ENCODE peak calls at places on chromosomes 16 and 17, in nine cellular contexts. C is OCI-LY7, X is NAMALWA, J is MV-4-11, M is pancreas, U is T-helper 2 cell, B is HFFc6, Q is H7, S is SHP77. L is an unnamed sample.

GRCh38 chr17:75645501-75645888 is 12.3 kb downstream of the SMIM5 start:
- DNase-seq in J (no peak), Q (peak), C (no peak), X (no peak), M (peak), S (no peak), B (no peak), U (no peak), L (no peak)

GRCh38 chr17:69978056-69978646 is 96.9 kb upstream of the KCNJ16 start:
- DNase-seq in X (no peak), U (no peak), C (no peak), J (no peak), Q (no peak), S (no peak), M (no peak), B (no peak), L (no peak)

GRCh38 chr16:54062361-54063346 is 223.9 kb downstream of the IRX3 start:
- DNase-seq in B (no peak), X (no peak), C (no peak), Q (no peak), M (no peak), J (peak), U (no peak), S (no peak), L (no peak)

GRCh38 chr16:1363501-1364041 is 11.8 kb downstream of the GNPTG start:
- DNase-seq in S (peak), X (peak), U (peak), Q (peak), J (peak), M (peak), C (peak), B (peak), L (peak)

GRCh38 chr17:8611135-8611534 is 19.4 kb downstream of the MYH10 start:
- DNase-seq in M (no peak), J (no peak), U (no peak), X (no peak), B (peak), Q (no peak), S (no peak), C (no peak), L (peak)

GRCh38 chr17:27848941-27849340 is 44.2 kb downstream of the LYRM9 start:
- DNase-seq in C (no peak), Q (no peak), B (no peak), U (no peak), X (no peak), J (no peak), S (peak), M (no peak), L (no peak)

GRCh38 chr17:57785032-57785431 is 39.9 kb upstream of the CCDC182 start:
- DNase-seq in M (no peak), C (no peak), S (no peak), U (no peak), Q (no peak), X (no peak), J (no peak), B (no peak), L (no peak)

GRCh38 chr17:57004944-57005579 is 27.1 kb downstream of the SCPEP1 start:
- DNase-seq in S (no peak), M (no peak), U (no peak), X (peak), Q (peak), C (peak), B (no peak), J (peak), L (peak)

GRCh38 chr17:10547351-10547750 is 2.1 kb downstream of the MYH2 start:
- DNase-seq in Q (no peak), U (no peak), B (no peak), S (no peak), M (no peak), X (no peak), C (no peak), J (no peak), L (no peak)

GRCh38 chr17:82732118-82732743 is 3.2 kb upstream of the FN3K start:
- DNase-seq in J (no peak), M (no peak), X (no peak), B (no peak), S (no peak), U (no peak), Q (peak), C (no peak), L (no peak)

GRCh38 chr17:40203131-40203530 is 16.0 kb upstream of the WIPF2 start:
- DNase-seq in X (no peak), S (no peak), C (no peak), B (no peak), U (no peak), Q (no peak), J (no peak), M (no peak), L (peak)

GRCh38 chr17:17511971-17512858 is 16.0 kb upstream of the RASD1 start:
- DNase-seq in X (no peak), U (no peak), M (no peak), C (no peak), S (no peak), J (peak), B (peak), Q (no peak), L (peak)

GRCh38 chr16:48113471-48113870 is 42.3 kb downstream of the ABCC12 start:
- DNase-seq in B (no peak), X (no peak), S (no peak), C (no peak), U (no peak), M (no peak), J (no peak), Q (peak), L (peak)

GRCh38 chr16:51290410-51290809 is 139.3 kb upstream of the SALL1 start:
- DNase-seq in C (no peak), S (no peak), U (no peak), M (no peak), J (no peak), Q (peak), X (no peak), B (no peak), L (no peak)

GRCh38 chr16:50835358-50836060 is 93.6 kb downstream of the CYLD start:
- DNase-seq in C (no peak), S (no peak), J (no peak), M (no peak), U (no peak), Q (no peak), X (no peak), B (no peak), L (no peak)

GRCh38 chr17:73261952-73262675 is 434 bp upstream of the CPSF4L start:
- DNase-seq in S (peak), X (no peak), J (peak), Q (peak), B (no peak), U (no peak), M (peak), C (no peak), L (no peak)

GRCh38 chr17:47731396-47731795 is 1.6 kb upstream of the TBX21 start:
- DNase-seq in X (no peak), B (no peak), M (no peak), S (no peak), U (no peak), Q (no peak), J (no peak), C (no peak), L (no peak)

GRCh38 chr17:76544916-76545365 is 5.1 kb downstream of the PRCD start:
- DNase-seq in U (no peak), M (no peak), X (no peak), C (no peak), Q (peak), B (no peak), S (no peak), J (no peak), L (no peak)

GRCh38 chr17:81931557-81932332 is 4.2 kb upstream of the MAFG start:
- DNase-seq in S (no peak), M (peak), U (no peak), C (no peak), X (no peak), B (no peak), Q (no peak), J (no peak), L (peak)

GRCh38 chr17:37088913-37089312 is 140.2 kb downstream of the AATF start:
- DNase-seq in S (no peak), J (no peak), M (no peak), B (no peak), X (no peak), C (no peak), Q (peak), U (no peak), L (no peak)

GRCh38 chr17:50189396-50190277 is 11.8 kb downstream of the COL1A1 start:
- DNase-seq in U (no peak), B (peak), Q (no peak), C (no peak), J (no peak), X (no peak), S (no peak), M (no peak), L (no peak)

GRCh38 chr16:10675861-10676260 is 18.9 kb downstream of the TEKT5 start:
- DNase-seq in M (no peak), Q (no peak), J (no peak), B (no peak), U (no peak), X (no peak), C (no peak), S (no peak), L (no peak)

GRCh38 chr16:30187971-30188561 is 4.7 kb downstream of the CORO1A start:
- DNase-seq in M (no peak), C (no peak), Q (peak), U (no peak), B (no peak), S (no peak), X (no peak), J (no peak), L (no peak)